ENCODE peak calls at places on chromosome 16, in ten cellular contexts. C is cardiac muscle cell, W is dorsolateral prefrontal cortex, F is tibial artery, P is fibroblast of mammary gland, E is endothelial cell of umbilical vein, D is GM23338, Y is fibroblast of lung, B is mucosa of descending colon, N is retinal pigment epithelial cell. Q is an unnamed sample.

GRCh38 chr16:70589998-70590471 is 56.3 kb upstream of the IL34 start:
- DNase-seq in C (peak), W (no peak), F (no peak), P (peak), E (peak), D (peak), Y (peak), B (no peak), N (no peak), Q (no peak)

GRCh38 chr16:2751577-2752034 is 832 bp upstream of the SRRM2 start:
- DNase-seq in C (no peak), W (no peak), F (no peak), P (peak), E (no peak), D (peak), Y (no peak), B (peak), N (no peak), Q (no peak)

GRCh38 chr16:17296412-17296811 is 174.3 kb downstream of the XYLT1 start:
- DNase-seq in C (no peak), W (no peak), F (no peak), P (no peak), E (no peak), D (no peak), Y (no peak), B (no peak), N (no peak), Q (no peak)

GRCh38 chr16:3665508-3665907 is 11.0 kb downstream of the DNASE1 start:
- DNase-seq in C (no peak), W (no peak), F (no peak), P (no peak), E (no peak), D (no peak), Y (no peak), B (peak), N (no peak), Q (no peak)

GRCh38 chr16:89599451-89599858 is 14.0 kb upstream of the DPEP1 start:
- DNase-seq in C (no peak), W (no peak), F (no peak), P (peak), E (no peak), D (peak), Y (no peak), B (peak), N (no peak), Q (no peak)

GRCh38 chr16:72995151-72995881 is 52.6 kb downstream of the ZFHX3 start:
- DNase-seq in C (no peak), W (no peak), F (peak), P (no peak), E (no peak), D (peak), Y (no peak), B (peak), N (no peak), Q (no peak)

GRCh38 chr16:66360624-66361324 is 5.7 kb upstream of the CDH5 start:
- DNase-seq in C (no peak), W (no peak), F (no peak), P (no peak), E (peak), D (no peak), Y (no peak), B (no peak), N (no peak), Q (no peak)

GRCh38 chr16:11264155-11264832 is 4.8 kb downstream of the TNP2 start:
- DNase-seq in C (no peak), W (no peak), F (no peak), P (no peak), E (no peak), D (no peak), Y (no peak), B (no peak), N (no peak), Q (no peak)

GRCh38 chr16:8678068-8678927 is 3.9 kb downstream of the ABAT start:
- DNase-seq in C (peak), W (no peak), F (no peak), P (peak), E (no peak), D (no peak), Y (no peak), B (no peak), N (peak), Q (no peak)

GRCh38 chr16:85657267-85657650 is 31.5 kb downstream of the GINS2 start:
- DNase-seq in C (no peak), W (no peak), F (no peak), P (no peak), E (no peak), D (no peak), Y (no peak), B (peak), N (no peak), Q (no peak)

GRCh38 chr16:65793781-65794180 is 572.7 kb upstream of the CDH5 start:
- DNase-seq in C (peak), W (no peak), F (no peak), P (no peak), E (no peak), D (no peak), Y (no peak), B (no peak), N (no peak), Q (no peak)

GRCh38 chr16:48057085-48057484 is 98.7 kb downstream of the ABCC12 start:
- DNase-seq in C (no peak), W (no peak), F (no peak), P (no peak), E (no peak), D (no peak), Y (peak), B (no peak), N (no peak), Q (peak)

GRCh38 chr16:8962393-8963009 is 1.2 kb downstream of the USP7 start:
- DNase-seq in C (no peak), W (no peak), F (no peak), P (no peak), E (peak), D (peak), Y (no peak), B (peak), N (no peak), Q (no peak)

GRCh38 chr16:57889960-57890751 is 80.8 kb downstream of the CNGB1 start:
- DNase-seq in C (peak), W (no peak), F (no peak), P (peak), E (no peak), D (no peak), Y (peak), B (no peak), N (no peak), Q (no peak)

GRCh38 chr16:4110680-4111079 is 5.6 kb downstream of the ADCY9 start:
- DNase-seq in C (no peak), W (no peak), F (no peak), P (no peak), E (no peak), D (peak), Y (no peak), B (peak), N (no peak), Q (no peak)

GRCh38 chr16:85617948-85618347 is 4.8 kb downstream of the GSE1 start:
- DNase-seq in C (no peak), W (no peak), F (no peak), P (no peak), E (no peak), D (no peak), Y (no peak), B (no peak), N (no peak), Q (no peak)

GRCh38 chr16:86214326-86215232 is 295.7 kb upstream of the FOXF1 start:
- DNase-seq in C (no peak), W (peak), F (no peak), P (no peak), E (no peak), D (no peak), Y (peak), B (no peak), N (no peak), Q (no peak)

GRCh38 chr16:4318171-4318910 is 2.5 kb downstream of the GLIS2 start:
- DNase-seq in C (no peak), W (no peak), F (peak), P (no peak), E (no peak), D (no peak), Y (no peak), B (no peak), N (no peak), Q (no peak)

GRCh38 chr16:57084257-57084770 is 8.1 kb upstream of the CPNE2 start:
- DNase-seq in C (peak), W (peak), F (peak), P (peak), E (peak), D (peak), Y (peak), B (peak), N (no peak), Q (peak)

GRCh38 chr16:55643161-55643970 is 12.4 kb upstream of the SLC6A2 start:
- DNase-seq in C (peak), W (no peak), F (no peak), P (peak), E (peak), D (no peak), Y (peak), B (peak), N (no peak), Q (no peak)

GRCh38 chr16:58815188-58815888 is 81.2 kb upstream of the GOT2 start:
- DNase-seq in C (no peak), W (no peak), F (no peak), P (no peak), E (no peak), D (no peak), Y (no peak), B (no peak), N (no peak), Q (no peak)

DNA sequence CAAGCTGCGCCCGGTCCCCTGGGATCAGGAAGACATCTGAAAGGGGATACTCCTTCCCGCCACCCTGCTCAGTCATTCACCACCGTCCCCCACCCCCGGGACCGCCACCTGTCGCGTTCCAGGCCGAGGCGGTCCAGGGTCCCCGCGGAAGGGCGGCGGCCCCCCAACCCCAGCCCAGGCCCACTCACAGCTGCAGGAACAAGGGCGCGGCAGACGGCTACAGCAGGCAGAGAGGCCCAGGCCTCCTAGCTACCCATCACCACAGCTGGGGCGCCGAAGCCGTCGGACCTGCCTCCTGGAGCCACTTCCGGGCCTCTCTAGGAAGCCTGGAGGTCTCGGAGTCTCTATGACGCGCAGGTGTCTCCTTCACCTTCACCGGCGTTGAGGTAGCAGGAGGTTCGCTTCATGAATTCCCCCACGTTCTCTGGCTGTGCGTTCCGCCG is at the start of gene SDR42E1:
- DNase-seq in C (no peak), W (no peak), F (no peak), P (no peak), E (no peak), D (peak), Y (peak), B (peak), N (no peak), Q (no peak)
- H3K4me3 ChIP-seq in C (no peak), W (no peak), F (peak), P (no peak), E (no peak), D (no peak), Y (no peak), B (peak), N (no peak), Q (no peak)

GRCh38 chr16:82672676-82673075 is 45.9 kb downstream of the CDH13 start:
- DNase-seq in C (no peak), W (no peak), F (no peak), P (no peak), E (no peak), D (no peak), Y (no peak), B (no peak), N (no peak), Q (no peak)

GRCh38 chr16:82667437-82667836 is 40.7 kb downstream of the CDH13 start:
- DNase-seq in C (no peak), W (no peak), F (no peak), P (no peak), E (no peak), D (no peak), Y (no peak), B (no peak), N (no peak), Q (no peak)

GRCh38 chr16:82668094-82668493 is 41.3 kb downstream of the CDH13 start:
- DNase-seq in C (no peak), W (no peak), F (no peak), P (no peak), E (no peak), D (no peak), Y (no peak), B (no peak), N (no peak), Q (no peak)

GRCh38 chr16:82675300-82675699 is 48.5 kb downstream of the CDH13 start:
- DNase-seq in C (no peak), W (no peak), F (no peak), P (no peak), E (no peak), D (no peak), Y (no peak), B (no peak), N (no peak), Q (no peak)

DNA sequence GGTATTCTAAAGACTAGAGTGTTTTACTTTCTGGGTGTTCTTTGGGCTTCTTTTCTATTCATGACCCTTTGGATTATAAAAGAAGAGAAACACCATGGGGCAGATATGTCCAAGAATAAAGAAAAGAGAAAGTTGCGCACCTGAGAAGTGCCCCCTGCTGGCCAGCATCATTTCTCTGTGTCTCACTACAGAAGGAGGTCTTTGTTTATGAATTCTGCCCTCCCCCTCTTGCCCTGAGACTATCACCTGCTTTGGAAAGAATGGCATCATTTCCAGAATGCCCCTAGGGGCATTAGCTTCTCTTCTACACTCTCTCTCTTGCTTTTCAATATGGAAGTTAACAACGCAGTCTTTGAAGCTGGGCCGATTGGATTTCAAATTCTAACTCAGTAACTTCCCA is 45.0 kb downstream of the CDH13 start:
- DNase-seq in C (no peak), W (no peak), F (no peak), P (no peak), E (no peak), D (peak), Y (no peak), B (peak), N (no peak), Q (no peak)
- TF ChIP-seq CTCF in C (peak), W (peak), F (no peak), P (peak), E (peak), D (peak), Y (peak), B (peak), N (peak), Q (peak)

DNA sequence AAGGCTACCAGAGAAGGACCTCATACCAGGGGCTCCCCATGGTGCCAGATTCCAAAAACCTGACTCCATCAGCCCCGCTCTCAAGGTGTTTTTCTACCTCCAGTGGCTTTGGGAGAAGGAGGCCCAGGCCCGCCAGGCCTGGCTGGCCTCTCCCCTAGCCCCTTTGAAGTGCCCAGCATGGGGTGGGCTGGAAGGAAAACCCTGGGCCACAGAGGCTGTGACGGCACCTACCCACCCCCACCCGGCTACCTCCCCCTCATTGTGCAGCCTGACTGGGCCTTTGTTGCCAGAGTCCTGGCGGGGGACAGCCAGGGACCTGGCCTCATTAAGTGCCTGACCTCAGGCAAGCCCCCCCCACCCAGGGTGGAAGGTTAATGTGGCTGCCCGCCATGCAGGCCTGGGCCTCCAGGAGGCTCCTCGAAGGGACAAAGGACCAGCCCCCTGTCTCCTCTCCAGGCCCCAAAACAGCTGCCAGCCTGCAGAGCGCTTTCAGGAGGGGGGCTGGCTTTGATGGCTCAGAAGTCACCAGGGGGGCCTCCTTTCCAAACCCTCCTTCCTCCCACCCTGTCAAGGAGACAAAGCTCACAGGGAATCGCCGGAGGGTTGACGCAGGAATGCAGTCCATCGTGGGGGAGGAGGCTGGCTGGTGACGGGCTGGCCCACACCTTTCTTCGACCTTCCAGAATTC is 159.4 kb downstream of the ZNF423 start:
- DNase-seq in C (no peak), W (no peak), F (no peak), P (no peak), E (no peak), D (peak), Y (no peak), B (no peak), N (no peak), Q (no peak)
- H3K4me3 ChIP-seq in C (no peak), W (no peak), F (no peak), P (no peak), E (no peak), D (peak), Y (no peak), B (no peak), N (no peak), Q (no peak)

GRCh38 chr16:67528870-67529638 is 425 bp downstream of the RIPOR1 start:
- DNase-seq in C (peak), W (no peak), F (no peak), P (no peak), E (peak), D (peak), Y (peak), B (peak), N (no peak), Q (no peak)

GRCh38 chr16:67526149-67526732 is 2.4 kb upstream of the RIPOR1 start:
- DNase-seq in C (peak), W (no peak), F (no peak), P (no peak), E (no peak), D (no peak), Y (no peak), B (no peak), N (no peak), Q (no peak)

GRCh38 chr16:67529639-67530012 is 997 bp downstream of the RIPOR1 start:
- DNase-seq in C (peak), W (no peak), F (no peak), P (peak), E (no peak), D (peak), Y (peak), B (no peak), N (no peak), Q (no peak)

GRCh38 chr16:67530013-67530939 is 1.6 kb downstream of the RIPOR1 start:
- DNase-seq in C (peak), W (peak), F (peak), P (peak), E (peak), D (peak), Y (peak), B (peak), N (no peak), Q (no peak)

GRCh38 chr16:67528222-67528869 is at the start of gene RIPOR1:
- DNase-seq in C (peak), W (no peak), F (peak), P (no peak), E (peak), D (peak), Y (no peak), B (peak), N (no peak), Q (no peak)
- TF ChIP-seq CTCF in C (no peak), W (no peak), F (no peak), P (no peak), E (no peak), D (no peak), Y (no peak), B (no peak), N (no peak), Q (no peak)

DNA sequence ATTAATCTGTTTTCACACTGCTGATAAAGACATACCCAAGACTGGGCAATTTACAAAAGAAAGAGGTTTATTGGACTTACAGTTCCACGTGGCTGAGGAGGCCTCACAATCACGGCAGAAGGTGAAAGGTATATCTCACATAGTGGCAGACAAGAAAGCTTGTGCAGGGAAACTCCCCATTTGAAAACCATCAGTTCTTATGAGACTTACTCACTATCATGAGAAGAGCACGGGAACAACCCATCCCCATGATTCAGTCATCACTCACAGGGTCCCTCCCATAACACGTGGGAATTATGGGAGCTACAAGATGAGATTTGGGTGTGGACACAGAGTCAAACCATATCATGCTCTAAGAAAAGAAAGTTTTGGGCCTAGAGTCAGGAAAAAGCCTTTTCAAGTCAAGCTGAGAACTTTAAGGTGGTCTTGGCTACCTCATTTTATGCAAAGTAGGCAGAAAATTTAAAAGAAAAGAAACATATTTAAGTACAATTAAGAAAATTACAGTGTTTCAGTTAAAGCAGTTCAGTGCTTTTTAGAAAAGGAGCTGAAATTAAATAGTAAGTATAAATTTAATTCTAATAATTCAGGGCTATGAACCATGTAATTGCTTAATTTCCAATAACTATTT is 24.9 kb upstream of the CRYM start:
- DNase-seq in C (peak), W (no peak), F (no peak), P (peak), E (no peak), D (no peak), Y (peak), B (no peak), N (peak), Q (no peak)
- H3K4me3 ChIP-seq in C (no peak), W (no peak), F (no peak), P (peak), E (no peak), D (peak), Y (peak), B (no peak), N (peak), Q (peak)

DNA sequence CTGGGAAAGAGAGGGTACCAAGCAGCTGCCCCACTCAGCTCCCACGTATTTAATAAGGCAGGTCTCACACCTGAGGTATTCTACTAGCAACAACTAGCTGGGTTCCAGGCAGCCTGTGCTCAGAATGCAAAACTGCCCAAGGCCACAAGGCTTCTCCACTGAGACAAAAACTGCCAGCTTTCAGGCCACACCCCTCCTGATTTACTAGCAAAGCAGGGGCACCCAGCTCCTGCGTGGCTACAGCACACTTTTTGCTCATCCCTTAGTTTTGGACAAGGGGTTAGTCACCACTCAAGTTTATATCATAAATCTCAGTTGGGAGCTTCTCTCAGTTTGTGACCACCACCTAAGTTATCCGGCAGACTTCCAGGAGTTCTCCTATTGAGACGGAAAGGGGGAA is 494.6 kb downstream of the CDH11 start:
- DNase-seq in C (peak), W (no peak), F (no peak), P (peak), E (no peak), D (peak), Y (no peak), B (no peak), N (no peak), Q (no peak)
- TF ChIP-seq CTCF in C (no peak), W (no peak), F (no peak), P (no peak), E (no peak), D (peak), Y (peak), B (no peak), N (no peak), Q (peak)

GRCh38 chr16:88333645-88334516 is 48.9 kb upstream of the ZNF469 start:
- DNase-seq in C (no peak), W (no peak), F (no peak), P (no peak), E (no peak), D (no peak), Y (no peak), B (no peak), N (no peak), Q (no peak)
- H3K4me3 ChIP-seq in C (no peak), W (no peak), F (no peak), P (no peak), E (no peak), D (no peak), Y (no peak), B (no peak), N (no peak), Q (no peak)

DNA sequence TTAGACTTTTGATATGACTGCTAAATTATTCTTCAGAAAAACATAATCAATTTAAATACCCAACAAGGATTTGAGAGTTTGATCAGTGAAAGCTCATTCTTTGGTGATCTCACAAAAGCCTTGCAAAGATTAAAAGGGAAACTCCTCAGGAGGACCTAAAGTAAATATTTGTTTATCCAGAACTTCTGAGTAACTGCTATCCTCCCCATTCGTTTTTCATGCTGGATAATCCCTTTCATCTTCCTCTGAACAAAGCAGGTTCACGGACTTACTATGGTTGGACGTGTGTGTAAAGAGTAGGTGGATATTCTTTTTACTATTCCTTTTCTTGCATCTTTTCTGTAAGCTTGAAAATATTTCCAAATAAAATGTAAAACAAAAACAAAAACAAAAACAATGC is 124.7 kb downstream of the CPPED1 start:
- DNase-seq in C (no peak), W (no peak), F (no peak), P (no peak), E (no peak), D (no peak), Y (no peak), B (no peak), N (no peak), Q (no peak)
- TF ChIP-seq CTCF in C (no peak), W (no peak), F (no peak), P (no peak), E (no peak), D (no peak), Y (no peak), B (no peak), N (no peak), Q (no peak)

Q was measured in HFF-Myc.